ENCODE peak calls at places on chromosomes 7 and 10, in five cellular contexts. A, E, M, X and D are unnamed samples.

GRCh38 chr10:16612148-16612742 is 90.6 kb upstream of the C1QL3 start:
- DNase-seq in X (peak), E (no peak), A (no peak), M (no peak), D (peak)

GRCh38 chr7:106223156-106223555 is 61.6 kb downstream of the NAMPT start:
- DNase-seq in A (no peak), E (no peak), M (peak), X (no peak), D (no peak)

GRCh38 chr10:13808556-13809391 is 222.0 kb downstream of the PRPF18 start:
- DNase-seq in M (no peak), X (no peak), A (peak), E (no peak), D (no peak)

GRCh38 chr10:73110345-73110849 is at the start of gene NUDT13:
- DNase-seq in X (peak), A (no peak), M (peak), E (peak), D (peak)

GRCh38 chr10:108244443-108245228 is 1080.1 kb upstream of the SORCS1 start:
- DNase-seq in X (no peak), M (no peak), A (no peak), E (no peak), D (no peak)

GRCh38 chr10:15200626-15201025 is 32.1 kb upstream of the NMT2 start:
- DNase-seq in X (peak), E (no peak), A (no peak), M (no peak), D (peak)

GRCh38 chr7:130207642-130208041 is at the start of gene SSMEM1:
- DNase-seq in M (no peak), E (no peak), A (no peak), X (peak), D (peak)

GRCh38 chr10:128062837-128063563 is 63.2 kb downstream of the MKI67 start:
- DNase-seq in M (no peak), A (no peak), X (peak), E (peak), D (no peak)